ENCODE peak calls at places on chromosomes 16 and 17, in five cellular contexts. One of them, this sample, is unnamed.

GRCh38 chr17:36616391-36617029 is 15.1 kb downstream of the MRM1 start:
- DNase-seq in IMR-90: no peak
- DNase-seq in hepatocyte: no peak
- DNase-seq in fibroblast of the aortic adventitia: no peak
- DNase-seq in lower leg skin: no peak
- DNase-seq in this sample: no peak

GRCh38 chr16:75227361-75228142 is 8.8 kb downstream of the CTRB1 start:
- DNase-seq in IMR-90: no peak
- DNase-seq in hepatocyte: no peak
- DNase-seq in fibroblast of the aortic adventitia: no peak
- DNase-seq in lower leg skin: no peak
- DNase-seq in this sample: no peak

GRCh38 chr16:20393801-20394637 is 10.5 kb downstream of the PDILT start:
- DNase-seq in IMR-90: no peak
- DNase-seq in hepatocyte: no peak
- DNase-seq in fibroblast of the aortic adventitia: no peak
- DNase-seq in lower leg skin: no peak
- DNase-seq in this sample: no peak

GRCh38 chr16:24610421-24610765 is 71.0 kb downstream of the RBBP6 start:
- DNase-seq in IMR-90: peak
- DNase-seq in hepatocyte: peak
- DNase-seq in fibroblast of the aortic adventitia: peak
- DNase-seq in lower leg skin: no peak
- DNase-seq in this sample: peak

GRCh38 chr17:68036304-68037147 is 991 bp downstream of the KPNA2 start:
- DNase-seq in IMR-90: peak
- DNase-seq in hepatocyte: no peak
- DNase-seq in fibroblast of the aortic adventitia: peak
- DNase-seq in lower leg skin: no peak
- DNase-seq in this sample: peak

GRCh38 chr17:78899361-78900260 is 3.4 kb downstream of the CEP295NL start:
- DNase-seq in IMR-90: no peak
- DNase-seq in hepatocyte: peak
- DNase-seq in fibroblast of the aortic adventitia: peak
- DNase-seq in lower leg skin: no peak
- DNase-seq in this sample: peak

GRCh38 chr16:88521674-88522073 is 48.5 kb upstream of the ZC3H18 start:
- DNase-seq in IMR-90: no peak
- DNase-seq in hepatocyte: no peak
- DNase-seq in fibroblast of the aortic adventitia: no peak
- DNase-seq in lower leg skin: no peak
- DNase-seq in this sample: no peak

GRCh38 chr16:709651-710499 is 4.3 kb upstream of the FBXL16 start:
- DNase-seq in IMR-90: peak
- DNase-seq in hepatocyte: peak
- DNase-seq in fibroblast of the aortic adventitia: peak
- DNase-seq in lower leg skin: no peak
- DNase-seq in this sample: peak

GRCh38 chr17:50863221-50863843 is 2.8 kb downstream of the TOB1 start:
- DNase-seq in IMR-90: no peak
- DNase-seq in hepatocyte: peak
- DNase-seq in fibroblast of the aortic adventitia: peak
- DNase-seq in lower leg skin: no peak
- DNase-seq in this sample: peak

GRCh38 chr17:70166571-70166970 is 2.8 kb upstream of the KCNJ2 start:
- DNase-seq in IMR-90: no peak
- DNase-seq in hepatocyte: no peak
- DNase-seq in fibroblast of the aortic adventitia: no peak
- DNase-seq in lower leg skin: no peak
- DNase-seq in this sample: no peak

GRCh38 chr17:45976755-45977505 is 22.1 kb upstream of the STH start:
- DNase-seq in IMR-90: peak
- DNase-seq in hepatocyte: peak
- DNase-seq in fibroblast of the aortic adventitia: peak
- DNase-seq in lower leg skin: no peak
- DNase-seq in this sample: peak

GRCh38 chr16:67191410-67191994 is 453 bp upstream of the E2F4 start:
- DNase-seq in IMR-90: no peak
- DNase-seq in hepatocyte: no peak
- DNase-seq in fibroblast of the aortic adventitia: no peak
- DNase-seq in lower leg skin: no peak
- DNase-seq in this sample: no peak

GRCh38 chr16:61887903-61888302 is 148.3 kb downstream of the CDH8 start:
- DNase-seq in IMR-90: no peak
- DNase-seq in hepatocyte: peak
- DNase-seq in fibroblast of the aortic adventitia: no peak
- DNase-seq in lower leg skin: peak
- DNase-seq in this sample: peak

GRCh38 chr16:77238593-77238992 is 39.4 kb downstream of the SYCE1L start:
- DNase-seq in IMR-90: no peak
- DNase-seq in hepatocyte: no peak
- DNase-seq in fibroblast of the aortic adventitia: no peak
- DNase-seq in lower leg skin: no peak
- DNase-seq in this sample: no peak

GRCh38 chr17:34728771-34729310 is 149.5 kb downstream of the TMEM132E start:
- DNase-seq in IMR-90: no peak
- DNase-seq in hepatocyte: no peak
- DNase-seq in fibroblast of the aortic adventitia: no peak
- DNase-seq in lower leg skin: no peak
- DNase-seq in this sample: no peak

GRCh38 chr16:68893710-68894705 is 50.7 kb downstream of the TANGO6 start:
- DNase-seq in IMR-90: peak
- DNase-seq in hepatocyte: peak
- DNase-seq in fibroblast of the aortic adventitia: peak
- DNase-seq in lower leg skin: no peak
- DNase-seq in this sample: peak

GRCh38 chr17:21041753-21042433 is 918 bp downstream of the USP22 start:
- DNase-seq in IMR-90: peak
- DNase-seq in hepatocyte: peak
- DNase-seq in fibroblast of the aortic adventitia: peak
- DNase-seq in lower leg skin: peak
- DNase-seq in this sample: peak

GRCh38 chr17:83196088-83196765 is 116.8 kb downstream of the METRNL start:
- DNase-seq in IMR-90: peak
- DNase-seq in hepatocyte: no peak
- DNase-seq in fibroblast of the aortic adventitia: peak
- DNase-seq in lower leg skin: peak
- DNase-seq in this sample: peak

GRCh38 chr16:24013733-24014645 is 178.2 kb downstream of the PRKCB start:
- DNase-seq in IMR-90: no peak
- DNase-seq in hepatocyte: no peak
- DNase-seq in fibroblast of the aortic adventitia: no peak
- DNase-seq in lower leg skin: peak
- DNase-seq in this sample: no peak

GRCh38 chr17:5793899-5794298 is 209.6 kb upstream of the NLRP1 start:
- DNase-seq in IMR-90: no peak
- DNase-seq in hepatocyte: no peak
- DNase-seq in fibroblast of the aortic adventitia: no peak
- DNase-seq in lower leg skin: no peak
- DNase-seq in this sample: peak

GRCh38 chr17:78664476-78665384 is 87.5 kb upstream of the DNAH17 start:
- DNase-seq in IMR-90: peak
- DNase-seq in hepatocyte: peak
- DNase-seq in fibroblast of the aortic adventitia: no peak
- DNase-seq in lower leg skin: no peak
- DNase-seq in this sample: peak

GRCh38 chr17:73308017-73308823 is 3.6 kb downstream of the CDC42EP4 start:
- DNase-seq in IMR-90: peak
- DNase-seq in hepatocyte: peak
- DNase-seq in fibroblast of the aortic adventitia: peak
- DNase-seq in lower leg skin: peak
- DNase-seq in this sample: peak

GRCh38 chr16:73268311-73268997 is 220.5 kb upstream of the ZFHX3 start:
- DNase-seq in IMR-90: peak
- DNase-seq in hepatocyte: no peak
- DNase-seq in fibroblast of the aortic adventitia: peak
- DNase-seq in lower leg skin: no peak
- DNase-seq in this sample: peak

GRCh38 chr16:51404386-51404785 is 253.3 kb upstream of the SALL1 start:
- DNase-seq in IMR-90: peak
- DNase-seq in hepatocyte: no peak
- DNase-seq in fibroblast of the aortic adventitia: peak
- DNase-seq in lower leg skin: no peak
- DNase-seq in this sample: peak

GRCh38 chr17:57649731-57650484 is 95.2 kb downstream of the CCDC182 start:
- DNase-seq in IMR-90: peak
- DNase-seq in hepatocyte: peak
- DNase-seq in fibroblast of the aortic adventitia: no peak
- DNase-seq in lower leg skin: no peak
- DNase-seq in this sample: peak

GRCh38 chr17:41907633-41908539 is 10.9 kb downstream of the ACLY start:
- DNase-seq in IMR-90: peak
- DNase-seq in hepatocyte: peak
- DNase-seq in fibroblast of the aortic adventitia: no peak
- DNase-seq in lower leg skin: no peak
- DNase-seq in this sample: peak

DNA sequence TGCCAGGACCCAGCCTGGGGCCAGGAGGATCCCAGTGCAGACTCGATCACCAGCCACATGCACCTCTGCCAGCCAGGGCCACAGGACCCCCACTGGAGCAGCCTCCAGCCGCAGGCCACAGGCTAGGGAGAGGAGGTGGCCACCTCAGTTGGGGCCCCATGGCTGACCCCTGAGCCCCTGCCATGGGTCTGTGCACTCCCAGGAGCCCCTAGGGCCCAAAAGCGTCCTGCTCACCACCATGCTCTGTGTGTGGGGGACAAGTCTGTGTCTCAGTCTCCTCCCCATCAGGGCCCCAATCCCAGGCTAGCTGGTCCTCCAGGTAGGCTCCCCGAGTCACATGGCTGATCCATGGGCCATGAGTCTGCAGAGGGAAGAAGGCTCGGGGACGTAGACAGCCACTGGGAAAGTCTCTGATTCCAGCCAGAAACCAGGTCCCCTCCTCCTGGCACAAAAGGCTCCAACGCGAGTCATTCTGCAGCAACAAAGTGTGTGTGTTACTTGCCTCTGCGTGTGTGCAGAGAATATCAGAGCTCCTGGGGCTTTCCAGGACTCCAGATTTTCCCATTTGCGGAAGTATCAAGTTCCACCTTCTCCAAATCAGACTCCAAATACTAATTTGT is 6.1 kb upstream of the PRSS8 start:
- DNase-seq in IMR-90: peak
- DNase-seq in hepatocyte: peak
- DNase-seq in fibroblast of the aortic adventitia: no peak
- DNase-seq in lower leg skin: no peak
- DNase-seq in this sample: no peak
- H3K4me3 ChIP-seq in IMR-90: peak
- H3K4me3 ChIP-seq in hepatocyte: no peak
- H3K4me3 ChIP-seq in fibroblast of the aortic adventitia: peak
- H3K4me3 ChIP-seq in lower leg skin: no peak
- H3K4me3 ChIP-seq in this sample: peak

DNA sequence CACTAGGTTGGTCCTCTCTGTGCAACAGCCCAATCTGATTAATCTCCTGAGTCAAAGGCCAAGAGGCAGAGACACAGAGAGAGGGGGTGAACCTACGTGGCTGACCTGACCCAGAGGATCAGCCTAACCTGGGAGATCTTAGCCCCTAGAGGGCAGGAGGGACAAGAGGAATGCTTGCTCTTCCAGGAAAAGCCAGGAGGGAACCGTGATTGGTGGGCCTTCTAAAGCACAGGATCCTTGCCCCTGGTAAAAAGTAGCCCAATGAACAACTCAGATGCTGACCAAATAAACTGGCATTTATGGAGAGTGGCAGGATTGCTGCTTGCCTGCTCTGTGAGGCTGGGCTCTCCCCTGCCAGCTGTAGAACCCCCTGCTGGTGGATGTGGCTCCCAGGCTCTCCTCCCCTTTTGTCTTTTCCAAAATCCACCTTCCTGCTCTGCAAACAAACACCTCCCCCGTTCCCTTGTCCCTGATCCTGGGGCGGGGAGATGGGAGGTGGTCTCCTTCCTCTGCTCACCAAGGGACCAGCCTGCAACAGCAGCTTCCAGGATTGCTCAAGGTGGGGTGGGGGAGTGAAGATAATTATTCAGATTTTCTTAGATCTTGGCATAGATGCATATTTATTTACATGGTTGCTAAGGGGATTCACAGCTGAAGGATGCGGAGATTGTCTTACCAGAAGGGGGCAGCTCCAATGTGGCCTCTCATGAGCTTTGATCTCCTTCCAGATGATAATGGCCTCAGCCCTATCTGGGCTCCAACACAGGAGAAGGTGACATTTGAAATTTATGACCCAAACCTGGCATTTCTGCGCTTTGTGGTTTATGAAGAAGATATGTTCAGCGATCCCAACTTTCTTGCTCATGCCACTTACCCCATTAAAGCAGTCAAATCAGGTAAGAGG is 71.9 kb downstream of the SDR42E1 start:
- DNase-seq in IMR-90: no peak
- DNase-seq in hepatocyte: no peak
- DNase-seq in fibroblast of the aortic adventitia: no peak
- DNase-seq in lower leg skin: no peak
- DNase-seq in this sample: no peak
- TF ChIP-seq CTCF in IMR-90: no peak
- TF ChIP-seq CTCF in hepatocyte: no peak
- TF ChIP-seq CTCF in fibroblast of the aortic adventitia: no peak
- TF ChIP-seq CTCF in lower leg skin: no peak
- TF ChIP-seq CTCF in this sample: peak

DNA sequence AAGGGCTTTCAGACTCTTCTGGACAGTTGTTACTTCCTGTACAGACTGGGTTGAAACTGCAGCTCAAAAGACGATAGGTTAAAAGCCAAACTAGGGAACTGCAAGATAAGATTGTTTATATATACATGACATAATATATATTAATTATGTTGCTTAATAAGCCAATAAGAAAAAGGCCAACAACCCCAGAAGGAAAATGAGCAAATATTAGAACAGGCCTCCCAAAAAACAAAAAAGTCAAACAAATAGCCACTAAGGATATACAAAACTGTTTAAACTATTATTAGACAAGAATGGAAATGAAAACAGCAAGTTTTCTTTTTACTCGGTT is 495 bp upstream of the CMTR2 start:
- DNase-seq in IMR-90: no peak
- DNase-seq in hepatocyte: no peak
- DNase-seq in fibroblast of the aortic adventitia: no peak
- DNase-seq in lower leg skin: no peak
- DNase-seq in this sample: no peak
- H3K4me3 ChIP-seq in IMR-90: peak
- H3K4me3 ChIP-seq in hepatocyte: peak
- H3K4me3 ChIP-seq in fibroblast of the aortic adventitia: peak
- H3K4me3 ChIP-seq in lower leg skin: no peak
- H3K4me3 ChIP-seq in this sample: peak

GRCh38 chr16:47584464-47585225 is 123.5 kb downstream of the PHKB start:
- DNase-seq in IMR-90: no peak
- DNase-seq in hepatocyte: no peak
- DNase-seq in fibroblast of the aortic adventitia: no peak
- DNase-seq in lower leg skin: no peak
- DNase-seq in this sample: no peak

GRCh38 chr16:47578573-47578972 is 117.4 kb downstream of the PHKB start:
- DNase-seq in IMR-90: peak
- DNase-seq in hepatocyte: no peak
- DNase-seq in fibroblast of the aortic adventitia: peak
- DNase-seq in lower leg skin: no peak
- DNase-seq in this sample: peak

GRCh38 chr16:47577029-47577428 is 115.9 kb downstream of the PHKB start:
- DNase-seq in IMR-90: no peak
- DNase-seq in hepatocyte: no peak
- DNase-seq in fibroblast of the aortic adventitia: no peak
- DNase-seq in lower leg skin: no peak
- DNase-seq in this sample: no peak

GRCh38 chr16:47578033-47578432 is 116.9 kb downstream of the PHKB start:
- DNase-seq in IMR-90: no peak
- DNase-seq in hepatocyte: no peak
- DNase-seq in fibroblast of the aortic adventitia: no peak
- DNase-seq in lower leg skin: no peak
- DNase-seq in this sample: no peak

GRCh38 chr16:47581114-47581513 is 120.0 kb downstream of the PHKB start:
- DNase-seq in IMR-90: no peak
- DNase-seq in hepatocyte: no peak
- DNase-seq in fibroblast of the aortic adventitia: no peak
- DNase-seq in lower leg skin: no peak
- DNase-seq in this sample: peak
- TF ChIP-seq CTCF in IMR-90: no peak
- TF ChIP-seq CTCF in hepatocyte: no peak
- TF ChIP-seq CTCF in fibroblast of the aortic adventitia: no peak
- TF ChIP-seq CTCF in lower leg skin: no peak
- TF ChIP-seq CTCF in this sample: peak

This sample was measured in choroid plexus epithelial cell.